ENCODE peak calls at places on chromosomes 5 and 9, in four cellular contexts. P, W, B and T are unnamed samples. For H3K4me1 and H3K27me3, the result is how much of the 10 kb centered on the place peaks cover.

GRCh38 chr9:31730398-31730797 is 654.0 kb upstream of the ACO1 start:
- DNase-seq in P (no peak), W (peak), B (no peak), T (no peak)

GRCh38 chr5:164336906-164337305 is 831.5 kb downstream of the MAT2B start:
- DNase-seq in P (no peak), W (no peak), B (no peak), T (no peak)

GRCh38 chr5:172749881-172750608 is 20.9 kb downstream of the DUSP1 start:
- DNase-seq in P (peak), W (peak), B (no peak), T (no peak)

GRCh38 chr5:54295658-54296276 is 14.6 kb downstream of the ARL15 start:
- DNase-seq in P (no peak), W (no peak), B (no peak), T (no peak)

GRCh38 chr5:134125195-134126015 is 10.9 kb downstream of the TCF7 start:
- DNase-seq in P (no peak), W (peak), B (no peak), T (no peak)

GRCh38 chr9:129177443-129177790 is 644 bp downstream of the IER5L start:
- DNase-seq in P (no peak), W (no peak), B (no peak), T (no peak)

GRCh38 chr5:19880859-19881436 is 107.1 kb downstream of the CDH18 start:
- DNase-seq in P (no peak), W (no peak), B (peak), T (no peak)

GRCh38 chr5:77262685-77263084 is 52.2 kb downstream of the PDE8B start:
- DNase-seq in P (no peak), W (no peak), B (no peak), T (no peak)

GRCh38 chr5:72494700-72495124 is 12.5 kb downstream of the ZNF366 start:
- DNase-seq in P (no peak), W (no peak), B (no peak), T (no peak)

GRCh38 chr5:107284822-107285510 is 385.8 kb downstream of the EFNA5 start:
- DNase-seq in P (no peak), W (no peak), B (no peak), T (no peak)

GRCh38 chr5:53403758-53404157 is 76.7 kb upstream of the FST start:
- DNase-seq in P (no peak), W (no peak), B (no peak), T (no peak)

GRCh38 chr9:5518937-5519319 is 8.6 kb downstream of the PDCD1LG2 start:
- DNase-seq in P (no peak), W (no peak), B (no peak), T (no peak)

GRCh38 chr9:116008278-116008677 is 145.3 kb upstream of the PAPPA start:
- DNase-seq in P (no peak), W (no peak), B (no peak), T (peak)

GRCh38 chr5:1514027-1514818 is 9.5 kb downstream of the LPCAT1 start:
- DNase-seq in P (peak), W (peak), B (peak), T (no peak)

GRCh38 chr5:11785771-11786342 is 118.4 kb downstream of the CTNND2 start:
- DNase-seq in P (no peak), W (peak), B (no peak), T (peak)

GRCh38 chr5:142364251-142365145 is 39.7 kb upstream of the SPRY4 start:
- DNase-seq in P (no peak), W (peak), B (no peak), T (peak)

GRCh38 chr5:84085387-84086041 is 299.2 kb downstream of the EDIL3 start:
- DNase-seq in P (no peak), W (no peak), B (peak), T (no peak)

GRCh38 chr9:129336601-129337286 is 158.7 kb upstream of the IER5L start:
- DNase-seq in P (no peak), W (peak), B (peak), T (no peak)

GRCh38 chr9:124208571-124208970 is 49.2 kb upstream of the NEK6 start:
- DNase-seq in P (peak), W (no peak), B (no peak), T (no peak)

GRCh38 chr9:4280605-4281004 is 19.3 kb downstream of the GLIS3 start:
- DNase-seq in P (no peak), W (no peak), B (no peak), T (no peak)

GRCh38 chr9:110189001-110189400 is 19.0 kb downstream of the C9orf152 start:
- DNase-seq in P (peak), W (no peak), B (no peak), T (peak)

GRCh38 chr5:962386-962785 is 46.2 kb upstream of the NKD2 start:
- DNase-seq in P (no peak), W (peak), B (no peak), T (no peak)

GRCh38 chr5:39024884-39025283 is 49.3 kb downstream of the RICTOR start:
- DNase-seq in P (no peak), W (no peak), B (no peak), T (no peak)

GRCh38 chr9:93642961-93643360 is 66.6 kb downstream of the PHF2 start:
- DNase-seq in P (peak), W (no peak), B (no peak), T (peak)

GRCh38 chr5:119913425-119913824 is 284.1 kb downstream of the FAM170A start:
- DNase-seq in P (no peak), W (no peak), B (no peak), T (no peak)

DNA sequence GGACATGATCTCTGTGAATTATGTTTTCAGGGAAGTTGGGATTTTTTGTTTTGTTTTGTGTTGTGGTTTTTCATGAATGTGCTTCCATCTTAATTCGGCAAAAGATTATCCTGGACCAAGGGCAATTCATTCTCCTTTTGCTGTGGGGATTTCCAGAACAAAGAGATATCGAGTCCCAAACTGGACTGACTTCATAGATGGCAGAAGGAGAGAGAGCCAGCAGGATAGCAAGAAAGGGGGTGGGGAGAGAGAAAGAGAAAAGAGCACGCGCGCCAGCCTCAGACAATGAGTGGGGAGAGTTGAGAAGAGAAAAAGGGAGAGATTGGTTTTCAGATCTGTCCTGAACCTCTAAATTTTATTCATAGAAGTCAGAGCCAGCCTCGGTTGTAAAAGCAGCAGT is 55.4 kb upstream of the ALDH1B1 start:
- DNase-seq in P (no peak), W (no peak), B (no peak), T (no peak)
- H3K4me1 ChIP-seq in P (under half), W (under half), B (under half), T (under half)

DNA sequence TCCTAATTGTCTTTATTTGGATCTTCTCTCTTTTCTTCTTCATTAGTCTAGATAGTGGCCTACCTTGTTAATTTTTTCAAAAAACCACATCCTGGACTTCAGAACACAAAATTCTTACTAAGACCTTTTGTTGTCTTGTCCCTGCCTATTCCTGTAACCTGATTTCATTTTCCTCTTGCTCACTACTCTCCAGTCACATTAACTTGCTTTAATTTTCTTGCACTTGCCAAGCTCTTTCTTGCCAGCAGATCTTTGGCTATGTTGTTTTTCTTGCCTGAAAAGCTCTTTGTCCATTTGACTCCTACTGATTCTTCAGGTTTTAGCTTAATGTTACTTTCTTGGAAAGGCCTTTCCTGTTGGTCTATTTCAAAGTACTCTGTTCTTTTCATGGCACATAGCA is 356.8 kb downstream of the OSTF1 start:
- DNase-seq in P (no peak), W (no peak), B (no peak), T (no peak)
- H3K27me3 ChIP-seq in P (under half), W (under half), B (under half), T (under half)

GRCh38 chr9:15499108-15499507 is 11.7 kb downstream of the PSIP1 start:
- DNase-seq in P (no peak), W (no peak), B (no peak), T (no peak)
- H3K4me1 ChIP-seq in P (under half), W (under half), B (under half), T (under half)

GRCh38 chr5:123088031-123088805 is 823 bp upstream of the PRDM6 start:
- DNase-seq in P (no peak), W (peak), B (peak), T (peak)

GRCh38 chr5:123091258-123091987 is 2.4 kb downstream of the PRDM6 start:
- DNase-seq in P (no peak), W (no peak), B (no peak), T (no peak)

GRCh38 chr5:123090641-123091257 is 1.7 kb downstream of the PRDM6 start:
- DNase-seq in P (no peak), W (no peak), B (peak), T (no peak)

GRCh38 chr5:123089971-123090640 is 1.1 kb downstream of the PRDM6 start:
- DNase-seq in P (peak), W (peak), B (peak), T (peak)

DNA sequence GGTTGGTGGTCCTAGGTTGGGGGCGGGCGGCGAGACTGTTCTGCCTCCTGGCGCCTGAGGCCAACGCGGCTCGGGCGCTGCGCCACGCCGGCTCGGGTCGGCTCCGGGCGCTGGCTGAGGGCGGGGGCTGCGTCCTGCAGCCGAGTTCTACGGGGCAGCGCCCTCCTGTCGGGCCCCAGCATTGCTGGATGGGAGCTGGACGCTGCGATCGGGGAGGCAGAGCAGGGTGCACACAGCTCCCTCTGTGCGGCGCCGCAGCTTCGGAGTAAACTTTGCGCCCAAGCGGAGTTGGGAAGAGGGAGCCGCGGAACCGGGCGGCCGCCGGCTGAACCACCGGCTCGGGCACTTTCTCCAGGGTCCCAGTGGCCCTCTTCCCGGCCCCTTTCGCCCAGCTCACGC is 530 bp downstream of the PRDM6 start:
- DNase-seq in P (no peak), W (peak), B (peak), T (peak)
- H3K27me3 ChIP-seq in P (half or more), W (under half), B (half or more), T (under half)

DNA sequence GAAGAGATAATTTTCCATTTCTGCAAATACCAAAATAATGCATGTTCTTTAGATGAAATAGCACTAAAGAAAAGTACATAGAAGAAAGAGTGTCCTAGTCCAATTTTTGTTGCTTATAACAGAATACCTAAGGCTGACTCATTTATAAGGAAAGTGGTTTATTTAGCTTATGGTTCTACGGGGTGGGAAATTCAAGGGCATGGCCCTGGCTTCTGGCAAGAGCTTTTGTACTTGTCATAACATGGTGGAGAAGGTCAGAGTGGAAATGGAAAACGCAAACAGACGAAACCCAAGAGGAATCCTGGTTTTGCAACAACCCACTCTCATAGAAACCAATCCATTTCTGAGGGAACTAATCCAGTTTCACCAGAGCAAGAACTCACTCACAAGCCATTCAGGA is 283.7 kb downstream of the CSNK1G3 start:
- DNase-seq in P (no peak), W (no peak), B (no peak), T (no peak)
- H3K4me1 ChIP-seq in P (under half), W (under half), B (under half), T (under half)

DNA sequence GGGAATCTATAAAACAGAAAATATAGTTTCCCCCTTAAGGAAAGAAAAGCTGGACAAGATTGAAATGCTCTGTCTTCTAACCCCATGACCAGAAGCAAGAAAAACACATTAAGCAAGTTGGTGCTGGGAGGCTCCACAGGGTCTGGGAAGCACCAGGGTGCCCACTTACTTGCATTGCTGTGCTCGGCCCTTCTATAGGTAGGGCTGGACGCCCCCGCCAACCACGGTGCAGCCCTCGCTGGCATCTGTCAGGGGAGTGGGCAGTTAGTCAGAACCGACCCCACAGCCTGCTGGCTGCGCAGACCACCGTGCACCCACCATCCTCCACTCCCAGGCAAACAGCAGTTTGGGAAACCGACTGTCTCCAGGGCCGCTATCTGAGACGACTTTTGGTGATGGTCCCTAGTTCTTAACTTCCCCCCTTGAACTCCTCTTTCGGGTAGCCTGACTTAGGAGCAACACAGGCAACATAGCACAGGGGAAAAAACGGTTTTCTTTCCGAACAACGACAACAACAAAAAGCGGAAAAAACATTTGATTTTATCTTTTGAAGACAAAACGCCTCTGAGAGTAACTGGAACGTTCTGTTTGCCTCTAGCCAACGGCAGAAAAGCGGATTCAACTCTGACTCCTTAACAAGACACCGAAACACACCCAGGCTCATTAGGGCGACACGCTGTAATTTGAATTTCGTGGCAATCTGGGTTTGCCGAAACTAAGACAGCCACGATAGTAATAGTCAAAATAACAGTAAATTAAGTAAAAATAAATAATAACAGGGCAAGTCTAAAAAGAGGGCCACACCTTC is 3.9 kb downstream of the IRX2 start:
- DNase-seq in P (no peak), W (no peak), B (no peak), T (no peak)
- H3K27me3 ChIP-seq in P (half or more), W (under half), B (under half), T (under half)

GRCh38 chr9:97982191-97982718 is 886 bp upstream of the ANP32B start:
- DNase-seq in P (no peak), W (no peak), B (no peak), T (no peak)

GRCh38 chr9:97983524-97984187 is 515 bp downstream of the ANP32B start:
- DNase-seq in P (peak), W (peak), B (peak), T (peak)

GRCh38 chr9:97984188-97985057 is 1.3 kb downstream of the ANP32B start:
- DNase-seq in P (peak), W (peak), B (peak), T (peak)

GRCh38 chr9:97981828-97982164 is 1.3 kb upstream of the ANP32B start:
- DNase-seq in P (no peak), W (no peak), B (no peak), T (peak)

GRCh38 chr9:97982719-97983523 is at the start of gene ANP32B:
- DNase-seq in P (peak), W (peak), B (peak), T (peak)
- H3K4me1 ChIP-seq in P (under half), W (under half), B (under half), T (under half)

GRCh38 chr9:97500765-97501176 is 695 bp upstream of the TMOD1 start:
- DNase-seq in P (no peak), W (no peak), B (no peak), T (no peak)
- H3K27me3 ChIP-seq in P (under half), W (under half), B (half or more), T (under half)

DNA sequence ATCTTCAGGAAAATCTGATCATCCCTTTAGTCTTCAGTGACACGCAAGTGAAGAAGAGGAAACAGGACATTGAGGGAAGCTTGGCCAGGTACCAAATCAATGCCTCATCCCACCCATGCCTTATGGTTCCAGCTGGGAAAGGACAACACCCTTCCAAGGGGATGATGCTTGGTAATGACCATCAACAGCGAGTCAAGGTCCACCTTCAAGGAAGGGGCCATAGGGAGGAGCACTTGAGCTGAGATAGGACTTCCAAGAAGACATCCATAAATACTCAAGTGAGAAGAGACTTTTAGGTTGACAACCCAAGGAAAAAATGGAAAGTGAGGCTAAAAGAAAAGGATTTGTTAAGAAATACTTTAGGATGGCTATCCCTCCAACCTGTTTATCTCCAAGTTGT is 27.1 kb upstream of the GAS1 start:
- DNase-seq in P (no peak), W (no peak), B (no peak), T (no peak)
- H3K4me1 ChIP-seq in P (under half), W (under half), B (under half), T (under half)